ENCODE peak calls at places on chromosomes 16 and 17, in seven cellular contexts. C is NCI-H1930, I is D341Med, H is posterior cingulate gyrus, Z is GDM1, K is Caco-2, B is lower lobe of right lung. E is an unnamed sample.

GRCh38 chr17:64091116-64091515 is 38.8 kb downstream of the ERN1 start:
- DNase-seq in C (no peak), I (no peak), H (no peak), Z (no peak), K (no peak), B (no peak), E (no peak)

GRCh38 chr16:50644730-50645129 is 36.4 kb downstream of the SNX20 start:
- DNase-seq in C (no peak), I (peak; percentile 67), H (peak; percentile 27), Z (no peak), K (peak; percentile 57), B (no peak), E (no peak)

GRCh38 chr17:27343294-27343693 is 49.4 kb downstream of the WSB1 start:
- DNase-seq in C (no peak), I (no peak), H (no peak), Z (no peak), K (no peak), B (no peak), E (no peak)

GRCh38 chr16:89478576-89479221 is 11.7 kb downstream of the ANKRD11 start:
- DNase-seq in C (no peak), I (no peak), H (no peak), Z (no peak), K (peak; percentile 68), B (no peak), E (no peak)

GRCh38 chr17:75099881-75100595 is 9.7 kb upstream of the ARMC7 start:
- DNase-seq in C (no peak), I (no peak), H (no peak), Z (no peak), K (no peak), B (no peak), E (no peak)

GRCh38 chr16:30063893-30064745 is 1.4 kb upstream of the ALDOA start:
- DNase-seq in C (peak; percentile 48), I (peak; percentile 62), H (peak; percentile 78), Z (peak; percentile 69), K (peak; percentile 64), B (peak; percentile 86), E (peak; percentile 80)

GRCh38 chr16:24118126-24118821 is 137.9 kb upstream of the CACNG3 start:
- DNase-seq in C (peak; percentile 60), I (no peak), H (no peak), Z (no peak), K (no peak), B (no peak), E (no peak)

GRCh38 chr16:73071131-73071940 is 23.4 kb upstream of the ZFHX3 start:
- DNase-seq in C (no peak), I (no peak), H (no peak), Z (no peak), K (peak; percentile 33), B (peak; percentile 59), E (peak; percentile 71)

GRCh38 chr17:8126306-8127066 is 2.6 kb upstream of the HES7 start:
- DNase-seq in C (peak; percentile 75), I (peak; percentile 76), H (no peak), Z (no peak), K (peak; percentile 37), B (no peak), E (peak; percentile 59)

GRCh38 chr16:72926671-72927070 is 121.3 kb downstream of the ZFHX3 start:
- DNase-seq in C (no peak), I (no peak), H (no peak), Z (no peak), K (no peak), B (no peak), E (no peak)

GRCh38 chr17:46817901-46818209 is 637 bp downstream of the WNT3 start:
- DNase-seq in C (no peak), I (no peak), H (no peak), Z (no peak), K (no peak), B (no peak), E (no peak)

GRCh38 chr16:24041834-24042631 is 206.2 kb downstream of the PRKCB start:
- DNase-seq in C (peak; percentile 47), I (peak; percentile 80), H (peak; percentile 83), Z (peak; percentile 9), K (peak; percentile 73), B (peak; percentile 63), E (peak; percentile 71)

GRCh38 chr17:50221500-50222480 is 20.4 kb upstream of the COL1A1 start:
- DNase-seq in C (no peak), I (peak; percentile 32), H (no peak), Z (peak; percentile 7), K (no peak), B (peak; percentile 92), E (no peak)

GRCh38 chr16:66471696-66472393 is 44.8 kb downstream of the BEAN1 start:
- DNase-seq in C (no peak), I (no peak), H (no peak), Z (no peak), K (no peak), B (no peak), E (no peak)

GRCh38 chr17:7854851-7855642 is at the start of gene TMEM88:
- DNase-seq in C (no peak), I (no peak), H (no peak), Z (no peak), K (no peak), B (peak; percentile 54), E (peak; percentile 69)

GRCh38 chr17:76935331-76935730 is 67.1 kb downstream of the MGAT5B start:
- DNase-seq in C (no peak), I (no peak), H (no peak), Z (no peak), K (no peak), B (no peak), E (no peak)

GRCh38 chr16:75494184-75494583 is 1.1 kb downstream of the CHST6 start:
- DNase-seq in C (no peak), I (no peak), H (no peak), Z (no peak), K (no peak), B (no peak), E (no peak)

GRCh38 chr16:67995423-67995822 is 3.9 kb downstream of the DPEP2 start:
- DNase-seq in C (no peak), I (no peak), H (no peak), Z (no peak), K (no peak), B (peak; percentile 54), E (no peak)